ENCODE peak calls at places on chromosomes 1 and 21, in eight cellular contexts. One of them, this sample, is unnamed.

GRCh38 chr1:227397356-227397978 is 79.2 kb upstream of the CDC42BPA start:
- DNase-seq in AG09319: no peak
- DNase-seq in endodermal cell: no peak
- DNase-seq in left lung: no peak
- DNase-seq in PC-9: no peak
- DNase-seq in omental fat pad: no peak
- DNase-seq in epithelial cell of esophagus: no peak
- DNase-seq in body of pancreas: no peak
- DNase-seq in this sample: no peak

GRCh38 chr21:34821717-34822116 is 152.9 kb downstream of the CLIC6 start:
- DNase-seq in AG09319: no peak
- DNase-seq in PC-9: no peak
- DNase-seq in body of pancreas: no peak
- DNase-seq in endodermal cell: no peak
- DNase-seq in omental fat pad: no peak
- DNase-seq in left lung: no peak
- DNase-seq in epithelial cell of esophagus: no peak
- DNase-seq in this sample: no peak

GRCh38 chr1:115090956-115091355 is 1.7 kb upstream of the TSPAN2 start:
- DNase-seq in left lung: no peak
- DNase-seq in omental fat pad: no peak
- DNase-seq in endodermal cell: no peak
- DNase-seq in epithelial cell of esophagus: no peak
- DNase-seq in PC-9: no peak
- DNase-seq in body of pancreas: no peak
- DNase-seq in AG09319: no peak
- DNase-seq in this sample: no peak

GRCh38 chr1:60296794-60297193 is 223.2 kb upstream of the C1orf87 start:
- DNase-seq in PC-9: no peak
- DNase-seq in endodermal cell: no peak
- DNase-seq in body of pancreas: no peak
- DNase-seq in omental fat pad: no peak
- DNase-seq in left lung: no peak
- DNase-seq in epithelial cell of esophagus: no peak
- DNase-seq in AG09319: no peak
- DNase-seq in this sample: no peak

GRCh38 chr1:209375681-209376360 is 207.7 kb upstream of the CAMK1G start:
- DNase-seq in endodermal cell: no peak
- DNase-seq in body of pancreas: no peak
- DNase-seq in left lung: no peak
- DNase-seq in AG09319: no peak
- DNase-seq in epithelial cell of esophagus: peak
- DNase-seq in omental fat pad: no peak
- DNase-seq in PC-9: peak
- DNase-seq in this sample: no peak

GRCh38 chr1:37471345-37472231 is 2.8 kb upstream of the ZC3H12A start:
- DNase-seq in epithelial cell of esophagus: peak
- DNase-seq in omental fat pad: no peak
- DNase-seq in left lung: peak
- DNase-seq in PC-9: peak
- DNase-seq in body of pancreas: peak
- DNase-seq in AG09319: no peak
- DNase-seq in endodermal cell: peak
- DNase-seq in this sample: no peak

GRCh38 chr1:113557176-113557575 is 166.9 kb downstream of the MAGI3 start:
- DNase-seq in omental fat pad: no peak
- DNase-seq in body of pancreas: no peak
- DNase-seq in endodermal cell: no peak
- DNase-seq in epithelial cell of esophagus: no peak
- DNase-seq in AG09319: no peak
- DNase-seq in PC-9: no peak
- DNase-seq in left lung: no peak
- DNase-seq in this sample: no peak

GRCh38 chr1:204335533-204335932 is 24.2 kb downstream of the PLEKHA6 start:
- DNase-seq in left lung: no peak
- DNase-seq in omental fat pad: no peak
- DNase-seq in endodermal cell: no peak
- DNase-seq in AG09319: no peak
- DNase-seq in body of pancreas: no peak
- DNase-seq in PC-9: no peak
- DNase-seq in epithelial cell of esophagus: no peak
- DNase-seq in this sample: no peak

GRCh38 chr1:200905411-200906052 is 10.8 kb downstream of the INAVA start:
- DNase-seq in body of pancreas: no peak
- DNase-seq in epithelial cell of esophagus: peak
- DNase-seq in endodermal cell: no peak
- DNase-seq in PC-9: no peak
- DNase-seq in left lung: no peak
- DNase-seq in omental fat pad: no peak
- DNase-seq in AG09319: no peak
- DNase-seq in this sample: no peak

GRCh38 chr1:211734359-211734758 is 58.9 kb upstream of the NEK2 start:
- DNase-seq in epithelial cell of esophagus: peak
- DNase-seq in endodermal cell: peak
- DNase-seq in body of pancreas: no peak
- DNase-seq in PC-9: no peak
- DNase-seq in AG09319: no peak
- DNase-seq in left lung: no peak
- DNase-seq in omental fat pad: no peak
- DNase-seq in this sample: no peak

GRCh38 chr1:226355679-226356583 is 47.0 kb upstream of the LIN9 start:
- DNase-seq in epithelial cell of esophagus: no peak
- DNase-seq in endodermal cell: no peak
- DNase-seq in body of pancreas: no peak
- DNase-seq in AG09319: no peak
- DNase-seq in left lung: no peak
- DNase-seq in PC-9: no peak
- DNase-seq in omental fat pad: no peak
- DNase-seq in this sample: no peak

GRCh38 chr1:108584320-108584968 is 24.5 kb downstream of the EEIG2 start:
- DNase-seq in epithelial cell of esophagus: no peak
- DNase-seq in AG09319: no peak
- DNase-seq in PC-9: no peak
- DNase-seq in left lung: no peak
- DNase-seq in endodermal cell: no peak
- DNase-seq in omental fat pad: no peak
- DNase-seq in body of pancreas: no peak
- DNase-seq in this sample: no peak

GRCh38 chr1:76292418-76293184 is 218.1 kb downstream of the ST6GALNAC3 start:
- DNase-seq in epithelial cell of esophagus: no peak
- DNase-seq in body of pancreas: no peak
- DNase-seq in left lung: no peak
- DNase-seq in PC-9: no peak
- DNase-seq in AG09319: no peak
- DNase-seq in omental fat pad: no peak
- DNase-seq in endodermal cell: no peak
- DNase-seq in this sample: no peak

GRCh38 chr1:72845342-72845741 is 563.0 kb upstream of the NEGR1 start:
- DNase-seq in left lung: no peak
- DNase-seq in omental fat pad: no peak
- DNase-seq in AG09319: no peak
- DNase-seq in PC-9: no peak
- DNase-seq in epithelial cell of esophagus: no peak
- DNase-seq in endodermal cell: peak
- DNase-seq in body of pancreas: no peak
- DNase-seq in this sample: no peak

GRCh38 chr1:207828485-207829158 is 76.8 kb downstream of the CD46 start:
- DNase-seq in AG09319: peak
- DNase-seq in PC-9: peak
- DNase-seq in omental fat pad: no peak
- DNase-seq in left lung: peak
- DNase-seq in epithelial cell of esophagus: peak
- DNase-seq in body of pancreas: peak
- DNase-seq in endodermal cell: peak
- DNase-seq in this sample: no peak

GRCh38 chr21:44303490-44303981 is 3.7 kb downstream of the PFKL start:
- DNase-seq in omental fat pad: no peak
- DNase-seq in epithelial cell of esophagus: no peak
- DNase-seq in AG09319: no peak
- DNase-seq in PC-9: no peak
- DNase-seq in body of pancreas: no peak
- DNase-seq in left lung: no peak
- DNase-seq in endodermal cell: no peak
- DNase-seq in this sample: no peak

GRCh38 chr1:92464588-92465255 is 22.0 kb downstream of the GFI1 start:
- DNase-seq in body of pancreas: no peak
- DNase-seq in omental fat pad: no peak
- DNase-seq in PC-9: no peak
- DNase-seq in endodermal cell: no peak
- DNase-seq in AG09319: no peak
- DNase-seq in left lung: no peak
- DNase-seq in epithelial cell of esophagus: no peak
- DNase-seq in this sample: no peak

GRCh38 chr1:54425152-54425584 is 19.0 kb upstream of the SSBP3 start:
- DNase-seq in PC-9: no peak
- DNase-seq in epithelial cell of esophagus: no peak
- DNase-seq in endodermal cell: no peak
- DNase-seq in omental fat pad: no peak
- DNase-seq in left lung: no peak
- DNase-seq in AG09319: no peak
- DNase-seq in body of pancreas: no peak
- DNase-seq in this sample: no peak
- TF ChIP-seq CTCF in PC-9: no peak
- TF ChIP-seq CTCF in epithelial cell of esophagus: no peak
- TF ChIP-seq CTCF in endodermal cell: peak
- TF ChIP-seq CTCF in omental fat pad: no peak
- TF ChIP-seq CTCF in left lung: no peak
- TF ChIP-seq CTCF in AG09319: peak
- TF ChIP-seq CTCF in body of pancreas: no peak
- TF ChIP-seq CTCF in this sample: no peak

GRCh38 chr1:156176610-156177210 is 17.2 kb upstream of the SLC25A44 start:
- DNase-seq in body of pancreas: no peak
- DNase-seq in omental fat pad: no peak
- DNase-seq in endodermal cell: no peak
- DNase-seq in AG09319: no peak
- DNase-seq in left lung: no peak
- DNase-seq in epithelial cell of esophagus: no peak
- DNase-seq in PC-9: no peak
- DNase-seq in this sample: no peak

GRCh38 chr1:156177918-156178654 is 15.8 kb upstream of the SLC25A44 start:
- DNase-seq in body of pancreas: no peak
- DNase-seq in PC-9: no peak
- DNase-seq in omental fat pad: no peak
- DNase-seq in epithelial cell of esophagus: no peak
- DNase-seq in AG09319: no peak
- DNase-seq in left lung: no peak
- DNase-seq in endodermal cell: no peak
- DNase-seq in this sample: no peak

GRCh38 chr1:156167536-156167935 is 14.2 kb downstream of the SEMA4A start:
- DNase-seq in body of pancreas: no peak
- DNase-seq in epithelial cell of esophagus: no peak
- DNase-seq in AG09319: no peak
- DNase-seq in endodermal cell: no peak
- DNase-seq in omental fat pad: no peak
- DNase-seq in left lung: no peak
- DNase-seq in PC-9: no peak
- DNase-seq in this sample: no peak

GRCh38 chr1:156172696-156173470 is 19.5 kb downstream of the SEMA4A start:
- DNase-seq in AG09319: no peak
- DNase-seq in endodermal cell: peak
- DNase-seq in left lung: no peak
- DNase-seq in epithelial cell of esophagus: no peak
- DNase-seq in omental fat pad: no peak
- DNase-seq in body of pancreas: no peak
- DNase-seq in PC-9: no peak
- DNase-seq in this sample: no peak
- TF ChIP-seq CTCF in AG09319: no peak
- TF ChIP-seq CTCF in endodermal cell: peak
- TF ChIP-seq CTCF in left lung: no peak
- TF ChIP-seq CTCF in epithelial cell of esophagus: no peak
- TF ChIP-seq CTCF in omental fat pad: no peak
- TF ChIP-seq CTCF in body of pancreas: no peak
- TF ChIP-seq CTCF in PC-9: no peak
- TF ChIP-seq CTCF in this sample: no peak

GRCh38 chr1:151176514-151177045 is 799 bp upstream of the TMOD4 start:
- DNase-seq in omental fat pad: no peak
- DNase-seq in epithelial cell of esophagus: no peak
- DNase-seq in body of pancreas: no peak
- DNase-seq in PC-9: no peak
- DNase-seq in left lung: no peak
- DNase-seq in AG09319: no peak
- DNase-seq in endodermal cell: no peak
- DNase-seq in this sample: no peak

GRCh38 chr1:151171190-151171589 is 4.6 kb downstream of the TMOD4 start:
- DNase-seq in PC-9: no peak
- DNase-seq in omental fat pad: no peak
- DNase-seq in epithelial cell of esophagus: no peak
- DNase-seq in body of pancreas: no peak
- DNase-seq in AG09319: no peak
- DNase-seq in left lung: no peak
- DNase-seq in endodermal cell: no peak
- DNase-seq in this sample: no peak

GRCh38 chr1:151175036-151175741 is 592 bp downstream of the TMOD4 start:
- DNase-seq in endodermal cell: no peak
- DNase-seq in left lung: no peak
- DNase-seq in omental fat pad: no peak
- DNase-seq in epithelial cell of esophagus: no peak
- DNase-seq in body of pancreas: no peak
- DNase-seq in AG09319: no peak
- DNase-seq in PC-9: no peak
- DNase-seq in this sample: no peak

GRCh38 chr1:151175910-151176309 is at the start of gene TMOD4:
- DNase-seq in endodermal cell: no peak
- DNase-seq in AG09319: no peak
- DNase-seq in body of pancreas: no peak
- DNase-seq in left lung: no peak
- DNase-seq in omental fat pad: no peak
- DNase-seq in PC-9: no peak
- DNase-seq in epithelial cell of esophagus: peak
- DNase-seq in this sample: no peak
- TF ChIP-seq CTCF in endodermal cell: peak
- TF ChIP-seq CTCF in AG09319: peak
- TF ChIP-seq CTCF in body of pancreas: peak
- TF ChIP-seq CTCF in left lung: peak
- TF ChIP-seq CTCF in omental fat pad: no peak
- TF ChIP-seq CTCF in PC-9: peak
- TF ChIP-seq CTCF in epithelial cell of esophagus: peak
- TF ChIP-seq CTCF in this sample: no peak

GRCh38 chr1:930633-931138 is 7.0 kb downstream of the SAMD11 start:
- DNase-seq in PC-9: no peak
- DNase-seq in AG09319: no peak
- DNase-seq in left lung: no peak
- DNase-seq in epithelial cell of esophagus: no peak
- DNase-seq in omental fat pad: no peak
- DNase-seq in body of pancreas: no peak
- DNase-seq in endodermal cell: no peak
- DNase-seq in this sample: no peak

GRCh38 chr1:929712-930632 is 6.2 kb downstream of the SAMD11 start:
- DNase-seq in endodermal cell: no peak
- DNase-seq in PC-9: no peak
- DNase-seq in epithelial cell of esophagus: no peak
- DNase-seq in left lung: no peak
- DNase-seq in body of pancreas: no peak
- DNase-seq in omental fat pad: no peak
- DNase-seq in AG09319: no peak
- DNase-seq in this sample: no peak

GRCh38 chr1:932178-932520 is 8.4 kb downstream of the SAMD11 start:
- DNase-seq in AG09319: no peak
- DNase-seq in epithelial cell of esophagus: no peak
- DNase-seq in omental fat pad: no peak
- DNase-seq in body of pancreas: no peak
- DNase-seq in endodermal cell: peak
- DNase-seq in left lung: no peak
- DNase-seq in PC-9: no peak
- DNase-seq in this sample: no peak

GRCh38 chr1:932776-933602 is 9.3 kb downstream of the SAMD11 start:
- DNase-seq in endodermal cell: no peak
- DNase-seq in body of pancreas: no peak
- DNase-seq in omental fat pad: no peak
- DNase-seq in AG09319: no peak
- DNase-seq in left lung: peak
- DNase-seq in epithelial cell of esophagus: peak
- DNase-seq in PC-9: peak
- DNase-seq in this sample: no peak

GRCh38 chr1:931380-932177 is 7.9 kb downstream of the SAMD11 start:
- DNase-seq in PC-9: no peak
- DNase-seq in omental fat pad: no peak
- DNase-seq in body of pancreas: no peak
- DNase-seq in epithelial cell of esophagus: no peak
- DNase-seq in endodermal cell: peak
- DNase-seq in AG09319: no peak
- DNase-seq in left lung: no peak
- DNase-seq in this sample: no peak
- TF ChIP-seq CTCF in PC-9: no peak
- TF ChIP-seq CTCF in omental fat pad: no peak
- TF ChIP-seq CTCF in body of pancreas: no peak
- TF ChIP-seq CTCF in epithelial cell of esophagus: no peak
- TF ChIP-seq CTCF in endodermal cell: peak
- TF ChIP-seq CTCF in AG09319: no peak
- TF ChIP-seq CTCF in left lung: no peak
- TF ChIP-seq CTCF in this sample: no peak